ENCODE peak calls at places on chromosomes 12 and 14, in ten cellular contexts. D is fibroblast of mammary gland, M is IMR-90, P is Panc1, H is AG10803, L is epithelial cell of esophagus, C is mucosa of descending colon, K is GM23338, R is endothelial cell, Z is osteoblast. X is an unnamed sample.

GRCh38 chr14:58777541-58777979 is 139.8 kb downstream of the DACT1 start:
- DNase-seq in D (no peak), Z (no peak), K (no peak), H (no peak), L (no peak), R (no peak), P (no peak), M (peak), C (no peak), X (no peak)

GRCh38 chr14:74896400-74896799 is 14.7 kb downstream of the DLST start:
- DNase-seq in K (no peak), H (no peak), Z (no peak), P (no peak), L (no peak), M (no peak), C (no peak), R (no peak), D (no peak), X (no peak)

GRCh38 chr12:50005150-50005549 is 20.1 kb downstream of the RACGAP1 start:
- DNase-seq in C (no peak), L (no peak), P (no peak), M (no peak), R (no peak), D (no peak), Z (no peak), H (no peak), K (no peak), X (no peak)

GRCh38 chr14:26191123-26191522 is 406.7 kb downstream of the NOVA1 start:
- DNase-seq in R (no peak), M (no peak), L (no peak), K (peak), H (no peak), P (no peak), Z (no peak), C (no peak), D (peak), X (no peak)

GRCh38 chr12:132523576-132524331 is 33.8 kb downstream of the FBRSL1 start:
- DNase-seq in C (peak), D (peak), L (peak), K (peak), Z (peak), R (peak), H (peak), M (peak), P (peak), X (peak)

GRCh38 chr12:113241191-113242017 is 20.1 kb downstream of the TPCN1 start:
- DNase-seq in D (peak), H (peak), P (peak), C (peak), R (no peak), K (no peak), L (peak), M (peak), Z (peak), X (no peak)

GRCh38 chr12:132238487-132239248 is 90.7 kb downstream of the GALNT9 start:
- DNase-seq in K (no peak), D (no peak), Z (peak), R (no peak), P (no peak), H (no peak), L (no peak), C (no peak), M (no peak), X (no peak)

GRCh38 chr14:53952533-53952932 is 4.1 kb downstream of the BMP4 start:
- DNase-seq in P (no peak), K (peak), Z (no peak), D (no peak), H (no peak), L (no peak), C (no peak), R (no peak), M (no peak), X (no peak)

GRCh38 chr12:82647853-82648252 is 38.9 kb upstream of the TMTC2 start:
- DNase-seq in C (no peak), P (no peak), R (no peak), L (no peak), H (no peak), K (no peak), M (no peak), D (no peak), Z (no peak), X (no peak)
- TF ChIP-seq CTCF in C (no peak), P (no peak), R (no peak), L (no peak), H (no peak), K (no peak), M (no peak), D (no peak), Z (no peak), X (no peak)

GRCh38 chr14:29822430-29822709 is 105.3 kb downstream of the PRKD1 start:
- DNase-seq in K (no peak), P (no peak), D (no peak), R (no peak), Z (no peak), L (no peak), C (no peak), H (no peak), M (peak), X (no peak)

GRCh38 chr14:29817767-29818166 is 109.9 kb downstream of the PRKD1 start:
- DNase-seq in R (no peak), C (no peak), P (no peak), K (no peak), M (no peak), H (no peak), Z (no peak), D (no peak), L (no peak), X (no peak)

GRCh38 chr14:29820785-29821184 is 106.9 kb downstream of the PRKD1 start:
- DNase-seq in C (no peak), L (no peak), P (no peak), R (no peak), K (no peak), D (peak), Z (no peak), H (no peak), M (no peak), X (no peak)

DNA sequence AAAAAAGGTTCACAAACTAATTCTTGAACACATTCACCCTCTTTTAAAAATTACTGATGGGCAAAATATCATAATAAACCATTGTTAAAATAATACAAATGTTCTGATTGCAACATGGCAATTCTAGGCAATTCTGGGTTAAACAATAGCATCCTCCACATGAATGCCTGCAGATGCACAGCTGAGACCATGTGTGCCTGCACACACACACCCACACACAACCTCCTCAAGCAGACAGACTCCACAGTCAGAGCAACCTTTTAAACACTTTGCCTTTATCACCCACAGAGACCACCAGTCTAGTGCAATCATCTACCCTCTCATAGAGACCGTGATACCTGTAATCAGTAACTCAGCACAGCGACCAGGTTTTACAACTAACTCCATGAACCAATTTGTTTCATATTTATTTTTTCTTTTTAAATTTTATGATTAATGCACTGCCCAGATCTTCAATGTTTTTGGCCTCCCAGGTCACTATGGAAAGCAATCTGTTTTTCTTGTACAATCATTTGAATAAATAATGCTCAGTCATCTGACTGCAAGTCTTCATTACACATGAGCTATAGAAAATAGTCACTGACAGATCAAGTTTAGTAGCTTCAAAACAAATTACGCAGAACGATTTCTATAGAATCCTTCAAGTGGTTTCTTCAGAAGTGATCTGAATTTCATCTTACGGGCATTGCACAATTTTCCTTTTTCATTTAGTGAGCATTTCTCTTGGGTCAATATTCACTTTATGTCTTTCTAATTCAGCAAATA is 105.8 kb downstream of the PRKD1 start:
- DNase-seq in P (no peak), R (no peak), H (no peak), L (no peak), C (no peak), M (no peak), Z (no peak), K (no peak), D (peak), X (no peak)
- TF ChIP-seq CTCF in P (no peak), R (no peak), H (no peak), L (no peak), C (no peak), M (no peak), Z (no peak), K (no peak), D (no peak), X (no peak)

DNA sequence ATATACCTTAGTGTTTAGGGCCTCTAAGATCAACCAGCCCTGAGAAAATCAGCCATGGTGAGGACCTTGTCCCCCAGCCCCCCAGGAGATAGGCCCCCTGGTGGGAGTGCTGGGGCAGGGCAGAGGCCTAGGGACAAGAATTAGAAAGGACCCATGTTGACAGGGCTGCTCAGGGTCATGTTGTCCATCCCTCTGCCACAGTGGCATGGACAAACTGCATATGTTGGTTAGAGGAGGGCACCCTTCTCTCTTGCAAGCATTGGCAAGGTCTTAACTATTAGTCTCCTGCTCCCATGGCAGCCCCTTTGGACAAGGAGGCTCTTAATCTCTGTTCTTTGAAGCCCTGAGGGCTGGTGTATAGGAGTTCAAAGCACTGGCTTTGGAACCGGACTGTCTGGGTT is 755 bp upstream of the PTPN6 start:
- DNase-seq in H (no peak), Z (peak), L (no peak), R (peak), P (no peak), C (no peak), M (no peak), D (no peak), K (no peak), X (no peak)
- TF ChIP-seq CTCF in H (no peak), Z (peak), L (no peak), R (peak), P (no peak), C (no peak), M (peak), D (peak), K (peak), X (no peak)

DNA sequence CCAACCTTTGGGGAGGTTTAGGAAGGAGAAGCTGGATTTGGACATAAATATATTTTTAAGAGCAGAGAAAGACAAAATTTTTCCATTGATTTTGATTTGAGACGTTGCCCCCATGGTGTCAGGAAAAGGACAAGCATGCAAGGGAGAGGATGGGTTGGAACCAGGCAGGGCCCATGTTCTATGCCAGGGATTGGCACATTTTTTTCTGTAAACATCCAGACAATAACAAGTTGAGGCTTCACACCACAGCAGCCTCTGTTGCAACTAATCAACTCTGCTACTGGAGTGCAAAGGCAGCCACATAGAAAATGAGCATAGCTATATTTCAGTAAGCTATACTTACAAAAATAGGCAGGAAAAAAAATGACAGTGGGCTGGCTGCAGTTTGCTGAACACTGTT is 44.7 kb downstream of the NR1H4 start:
- DNase-seq in D (no peak), L (no peak), P (no peak), R (no peak), M (no peak), C (no peak), K (no peak), Z (no peak), H (no peak), X (no peak)
- TF ChIP-seq CTCF in D (no peak), L (no peak), P (no peak), R (no peak), M (no peak), C (no peak), K (no peak), Z (no peak), H (no peak), X (no peak)

GRCh38 chr12:10069099-10069498 is 29.7 kb downstream of the CLEC1A start:
- DNase-seq in H (peak), K (no peak), Z (no peak), C (no peak), R (no peak), L (peak), P (no peak), D (peak), M (peak), X (no peak)
- TF ChIP-seq CTCF in H (no peak), K (no peak), Z (no peak), C (no peak), R (no peak), L (no peak), P (no peak), D (no peak), M (no peak), X (no peak)

GRCh38 chr14:30223385-30223785 is 295.7 kb upstream of the PRKD1 start:
- DNase-seq in C (peak), K (no peak), L (peak), D (peak), H (peak), P (peak), M (peak), Z (peak), R (no peak), X (peak)
- TF ChIP-seq CTCF in C (no peak), K (no peak), L (no peak), D (no peak), H (no peak), P (no peak), M (no peak), Z (no peak), R (no peak), X (no peak)

GRCh38 chr14:46488374-46488773 is 163.2 kb downstream of the RPL10L start:
- DNase-seq in Z (no peak), M (no peak), L (peak), P (no peak), D (no peak), H (no peak), K (no peak), R (no peak), C (no peak), X (no peak)

GRCh38 chr14:46487582-46488350 is 163.8 kb downstream of the RPL10L start:
- DNase-seq in C (no peak), K (peak), P (no peak), R (no peak), L (no peak), H (no peak), M (no peak), D (no peak), Z (no peak), X (no peak)

DNA sequence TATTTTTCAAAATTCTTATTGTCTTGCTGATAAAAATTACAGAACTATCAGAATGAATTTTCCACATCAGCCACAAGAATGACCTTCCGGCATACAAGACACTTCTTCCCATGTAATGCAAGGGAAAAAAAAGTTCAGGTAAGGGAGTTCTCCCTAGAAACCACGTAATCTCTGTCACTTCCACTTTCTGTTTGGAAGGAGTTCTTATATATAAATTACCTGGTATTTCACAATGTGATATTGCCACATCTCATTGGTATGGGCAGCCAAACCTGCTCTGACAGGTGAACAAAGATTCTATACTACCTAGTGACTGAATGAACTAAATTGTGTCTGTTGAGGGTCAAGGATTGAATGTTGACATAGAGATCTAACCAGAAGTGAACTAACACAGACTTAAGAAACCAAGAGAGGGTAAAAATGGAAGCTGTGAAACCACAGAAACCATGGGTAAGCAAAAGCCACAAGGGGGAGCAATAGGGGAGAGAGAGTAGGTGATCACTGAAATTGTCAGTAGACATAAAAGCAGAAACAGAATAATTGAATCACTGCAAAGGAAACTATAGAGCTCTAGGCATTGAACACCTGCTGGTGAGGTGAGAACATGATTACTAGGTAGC is 161.3 kb downstream of the RPL10L start:
- DNase-seq in K (peak), H (no peak), Z (no peak), P (no peak), C (peak), D (no peak), L (peak), M (no peak), R (peak), X (no peak)
- TF ChIP-seq CTCF in K (peak), H (no peak), Z (no peak), P (peak), C (no peak), D (no peak), L (peak), M (no peak), R (peak), X (no peak)

DNA sequence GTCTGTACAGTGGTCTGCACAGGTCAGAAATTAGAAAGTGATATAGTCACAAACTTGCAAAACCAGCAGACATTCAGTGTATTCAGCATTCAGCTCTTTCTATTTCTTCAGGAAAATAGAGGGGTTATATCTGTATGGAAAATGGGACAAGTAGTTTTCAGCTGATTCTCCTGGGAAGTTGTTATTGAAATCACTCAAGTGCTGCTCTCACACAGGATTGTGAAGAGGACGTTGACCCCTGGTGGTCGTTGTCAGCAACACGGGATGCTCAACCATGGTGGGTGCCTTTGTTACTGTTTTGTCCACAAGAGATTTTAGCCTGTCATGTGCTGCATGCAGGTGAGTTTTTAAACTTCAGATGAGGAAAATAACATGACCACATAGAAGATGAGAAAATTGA is 981.8 kb downstream of the TMEM121 start:
- DNase-seq in K (peak), Z (no peak), P (no peak), D (no peak), M (no peak), C (no peak), L (no peak), R (no peak), H (no peak), X (no peak)
- TF ChIP-seq CTCF in K (no peak), Z (no peak), P (no peak), D (no peak), M (no peak), C (no peak), L (no peak), R (no peak), H (no peak), X (no peak)

X was measured in omental fat pad.